ENCODE peak calls at places on chromosomes 7 and 10, in seven cellular contexts. One of them, this sample, is unnamed.

GRCh38 chr7:155831807-155832524 is 19.7 kb upstream of the SHH start:
- DNase-seq in NCI-H1092: no peak
- DNase-seq in T-cell: no peak
- DNase-seq in activated naive CD8-positive, alpha-beta T cell treated with anti-CD3 and anti-CD28 coated beads, Interleukin-2, amount 50 U/mL, for 24 hours: no peak
- DNase-seq in progenitor cell of endocrine pancreas: no peak
- DNase-seq in pancreas: no peak
- DNase-seq in activated CD8-positive, alpha-beta T cell treated with anti-CD3 and anti-CD28 coated beads, Interleukin-2, amount 10 ng/mL, durations not matched to agents 7 days and 5 days: no peak
- DNase-seq in this sample: no peak

GRCh38 chr10:109126541-109126940 is 796.8 kb downstream of the XPNPEP1 start:
- DNase-seq in NCI-H1092: no peak
- DNase-seq in T-cell: no peak
- DNase-seq in activated naive CD8-positive, alpha-beta T cell treated with anti-CD3 and anti-CD28 coated beads, Interleukin-2, amount 50 U/mL, for 24 hours: no peak
- DNase-seq in progenitor cell of endocrine pancreas: no peak
- DNase-seq in pancreas: no peak
- DNase-seq in activated CD8-positive, alpha-beta T cell treated with anti-CD3 and anti-CD28 coated beads, Interleukin-2, amount 10 ng/mL, durations not matched to agents 7 days and 5 days: no peak
- DNase-seq in this sample: no peak

GRCh38 chr10:101388671-101389276 is 34.8 kb downstream of the BTRC start:
- DNase-seq in NCI-H1092: no peak
- DNase-seq in T-cell: no peak
- DNase-seq in activated naive CD8-positive, alpha-beta T cell treated with anti-CD3 and anti-CD28 coated beads, Interleukin-2, amount 50 U/mL, for 24 hours: no peak
- DNase-seq in progenitor cell of endocrine pancreas: no peak
- DNase-seq in pancreas: no peak
- DNase-seq in activated CD8-positive, alpha-beta T cell treated with anti-CD3 and anti-CD28 coated beads, Interleukin-2, amount 10 ng/mL, durations not matched to agents 7 days and 5 days: no peak
- DNase-seq in this sample: no peak

GRCh38 chr10:80405636-80406035 is 2.7 kb upstream of the PRXL2A start:
- DNase-seq in NCI-H1092: no peak
- DNase-seq in T-cell: no peak
- DNase-seq in activated naive CD8-positive, alpha-beta T cell treated with anti-CD3 and anti-CD28 coated beads, Interleukin-2, amount 50 U/mL, for 24 hours: no peak
- DNase-seq in progenitor cell of endocrine pancreas: no peak
- DNase-seq in pancreas: no peak
- DNase-seq in activated CD8-positive, alpha-beta T cell treated with anti-CD3 and anti-CD28 coated beads, Interleukin-2, amount 10 ng/mL, durations not matched to agents 7 days and 5 days: no peak
- DNase-seq in this sample: no peak

GRCh38 chr10:130802301-130802700 is 509.2 kb downstream of the TCERG1L start:
- DNase-seq in NCI-H1092: no peak
- DNase-seq in T-cell: no peak
- DNase-seq in activated naive CD8-positive, alpha-beta T cell treated with anti-CD3 and anti-CD28 coated beads, Interleukin-2, amount 50 U/mL, for 24 hours: no peak
- DNase-seq in progenitor cell of endocrine pancreas: no peak
- DNase-seq in pancreas: no peak
- DNase-seq in activated CD8-positive, alpha-beta T cell treated with anti-CD3 and anti-CD28 coated beads, Interleukin-2, amount 10 ng/mL, durations not matched to agents 7 days and 5 days: no peak
- DNase-seq in this sample: no peak

GRCh38 chr10:79247373-79248137 is 99.7 kb upstream of the PPIF start:
- DNase-seq in NCI-H1092: no peak
- DNase-seq in T-cell: no peak
- DNase-seq in activated naive CD8-positive, alpha-beta T cell treated with anti-CD3 and anti-CD28 coated beads, Interleukin-2, amount 50 U/mL, for 24 hours: peak; percentile 40
- DNase-seq in progenitor cell of endocrine pancreas: no peak
- DNase-seq in pancreas: no peak
- DNase-seq in activated CD8-positive, alpha-beta T cell treated with anti-CD3 and anti-CD28 coated beads, Interleukin-2, amount 10 ng/mL, durations not matched to agents 7 days and 5 days: no peak
- DNase-seq in this sample: peak; percentile 64

GRCh38 chr10:91798736-91799579 is 732 bp downstream of the TNKS2 start:
- DNase-seq in NCI-H1092: no peak
- DNase-seq in T-cell: peak; percentile 51
- DNase-seq in activated naive CD8-positive, alpha-beta T cell treated with anti-CD3 and anti-CD28 coated beads, Interleukin-2, amount 50 U/mL, for 24 hours: peak; percentile 45
- DNase-seq in progenitor cell of endocrine pancreas: peak; percentile 15
- DNase-seq in pancreas: peak; percentile 83
- DNase-seq in activated CD8-positive, alpha-beta T cell treated with anti-CD3 and anti-CD28 coated beads, Interleukin-2, amount 10 ng/mL, durations not matched to agents 7 days and 5 days: peak; percentile 70
- DNase-seq in this sample: peak; percentile 24

GRCh38 chr10:45553613-45554012 is 119.0 kb downstream of the ZFAND4 start:
- DNase-seq in NCI-H1092: no peak
- DNase-seq in T-cell: no peak
- DNase-seq in activated naive CD8-positive, alpha-beta T cell treated with anti-CD3 and anti-CD28 coated beads, Interleukin-2, amount 50 U/mL, for 24 hours: no peak
- DNase-seq in progenitor cell of endocrine pancreas: no peak
- DNase-seq in pancreas: no peak
- DNase-seq in activated CD8-positive, alpha-beta T cell treated with anti-CD3 and anti-CD28 coated beads, Interleukin-2, amount 10 ng/mL, durations not matched to agents 7 days and 5 days: no peak
- DNase-seq in this sample: no peak

GRCh38 chr7:152054377-152055230 is 29.1 kb downstream of the GALNT11 start:
- DNase-seq in NCI-H1092: no peak
- DNase-seq in T-cell: no peak
- DNase-seq in activated naive CD8-positive, alpha-beta T cell treated with anti-CD3 and anti-CD28 coated beads, Interleukin-2, amount 50 U/mL, for 24 hours: no peak
- DNase-seq in progenitor cell of endocrine pancreas: no peak
- DNase-seq in pancreas: no peak
- DNase-seq in activated CD8-positive, alpha-beta T cell treated with anti-CD3 and anti-CD28 coated beads, Interleukin-2, amount 10 ng/mL, durations not matched to agents 7 days and 5 days: no peak
- DNase-seq in this sample: no peak

GRCh38 chr10:58856508-58857240 is 319.8 kb upstream of the PHYHIPL start:
- DNase-seq in NCI-H1092: no peak
- DNase-seq in T-cell: no peak
- DNase-seq in activated naive CD8-positive, alpha-beta T cell treated with anti-CD3 and anti-CD28 coated beads, Interleukin-2, amount 50 U/mL, for 24 hours: no peak
- DNase-seq in progenitor cell of endocrine pancreas: no peak
- DNase-seq in pancreas: no peak
- DNase-seq in activated CD8-positive, alpha-beta T cell treated with anti-CD3 and anti-CD28 coated beads, Interleukin-2, amount 10 ng/mL, durations not matched to agents 7 days and 5 days: no peak
- DNase-seq in this sample: no peak

GRCh38 chr10:33209777-33210176 is 124.7 kb downstream of the NRP1 start:
- DNase-seq in NCI-H1092: no peak
- DNase-seq in T-cell: no peak
- DNase-seq in activated naive CD8-positive, alpha-beta T cell treated with anti-CD3 and anti-CD28 coated beads, Interleukin-2, amount 50 U/mL, for 24 hours: no peak
- DNase-seq in progenitor cell of endocrine pancreas: no peak
- DNase-seq in pancreas: no peak
- DNase-seq in activated CD8-positive, alpha-beta T cell treated with anti-CD3 and anti-CD28 coated beads, Interleukin-2, amount 10 ng/mL, durations not matched to agents 7 days and 5 days: no peak
- DNase-seq in this sample: no peak

GRCh38 chr7:860149-860548 is 16.2 kb upstream of the GET4 start:
- DNase-seq in NCI-H1092: no peak
- DNase-seq in T-cell: no peak
- DNase-seq in activated naive CD8-positive, alpha-beta T cell treated with anti-CD3 and anti-CD28 coated beads, Interleukin-2, amount 50 U/mL, for 24 hours: no peak
- DNase-seq in progenitor cell of endocrine pancreas: no peak
- DNase-seq in pancreas: peak; percentile 27
- DNase-seq in activated CD8-positive, alpha-beta T cell treated with anti-CD3 and anti-CD28 coated beads, Interleukin-2, amount 10 ng/mL, durations not matched to agents 7 days and 5 days: no peak
- DNase-seq in this sample: no peak

GRCh38 chr10:89235073-89235798 is 16.3 kb downstream of the LIPA start:
- DNase-seq in NCI-H1092: no peak
- DNase-seq in T-cell: no peak
- DNase-seq in activated naive CD8-positive, alpha-beta T cell treated with anti-CD3 and anti-CD28 coated beads, Interleukin-2, amount 50 U/mL, for 24 hours: no peak
- DNase-seq in progenitor cell of endocrine pancreas: no peak
- DNase-seq in pancreas: no peak
- DNase-seq in activated CD8-positive, alpha-beta T cell treated with anti-CD3 and anti-CD28 coated beads, Interleukin-2, amount 10 ng/mL, durations not matched to agents 7 days and 5 days: no peak
- DNase-seq in this sample: no peak

GRCh38 chr7:140239653-140239935 is 62.8 kb upstream of the KDM7A start:
- DNase-seq in NCI-H1092: no peak
- DNase-seq in T-cell: no peak
- DNase-seq in activated naive CD8-positive, alpha-beta T cell treated with anti-CD3 and anti-CD28 coated beads, Interleukin-2, amount 50 U/mL, for 24 hours: no peak
- DNase-seq in progenitor cell of endocrine pancreas: no peak
- DNase-seq in pancreas: no peak
- DNase-seq in activated CD8-positive, alpha-beta T cell treated with anti-CD3 and anti-CD28 coated beads, Interleukin-2, amount 10 ng/mL, durations not matched to agents 7 days and 5 days: no peak
- DNase-seq in this sample: no peak

GRCh38 chr7:136883046-136883445 is 14.6 kb downstream of the CHRM2 start:
- DNase-seq in NCI-H1092: no peak
- DNase-seq in T-cell: no peak
- DNase-seq in activated naive CD8-positive, alpha-beta T cell treated with anti-CD3 and anti-CD28 coated beads, Interleukin-2, amount 50 U/mL, for 24 hours: no peak
- DNase-seq in progenitor cell of endocrine pancreas: no peak
- DNase-seq in pancreas: no peak
- DNase-seq in activated CD8-positive, alpha-beta T cell treated with anti-CD3 and anti-CD28 coated beads, Interleukin-2, amount 10 ng/mL, durations not matched to agents 7 days and 5 days: no peak
- DNase-seq in this sample: no peak

GRCh38 chr10:59876695-59877094 is 29.7 kb downstream of the CCDC6 start:
- DNase-seq in NCI-H1092: no peak
- DNase-seq in T-cell: no peak
- DNase-seq in activated naive CD8-positive, alpha-beta T cell treated with anti-CD3 and anti-CD28 coated beads, Interleukin-2, amount 50 U/mL, for 24 hours: no peak
- DNase-seq in progenitor cell of endocrine pancreas: no peak
- DNase-seq in pancreas: no peak
- DNase-seq in activated CD8-positive, alpha-beta T cell treated with anti-CD3 and anti-CD28 coated beads, Interleukin-2, amount 10 ng/mL, durations not matched to agents 7 days and 5 days: no peak
- DNase-seq in this sample: no peak

GRCh38 chr10:105973252-105973877 is 1191.1 kb downstream of the SORCS1 start:
- DNase-seq in NCI-H1092: no peak
- DNase-seq in T-cell: no peak
- DNase-seq in activated naive CD8-positive, alpha-beta T cell treated with anti-CD3 and anti-CD28 coated beads, Interleukin-2, amount 50 U/mL, for 24 hours: no peak
- DNase-seq in progenitor cell of endocrine pancreas: no peak
- DNase-seq in pancreas: no peak
- DNase-seq in activated CD8-positive, alpha-beta T cell treated with anti-CD3 and anti-CD28 coated beads, Interleukin-2, amount 10 ng/mL, durations not matched to agents 7 days and 5 days: no peak
- DNase-seq in this sample: no peak

GRCh38 chr7:106218546-106218945 is 66.2 kb downstream of the NAMPT start:
- DNase-seq in NCI-H1092: no peak
- DNase-seq in T-cell: no peak
- DNase-seq in activated naive CD8-positive, alpha-beta T cell treated with anti-CD3 and anti-CD28 coated beads, Interleukin-2, amount 50 U/mL, for 24 hours: no peak
- DNase-seq in progenitor cell of endocrine pancreas: no peak
- DNase-seq in pancreas: no peak
- DNase-seq in activated CD8-positive, alpha-beta T cell treated with anti-CD3 and anti-CD28 coated beads, Interleukin-2, amount 10 ng/mL, durations not matched to agents 7 days and 5 days: no peak
- DNase-seq in this sample: no peak

GRCh38 chr7:91344911-91345310 is 80.7 kb downstream of the FZD1 start:
- DNase-seq in NCI-H1092: no peak
- DNase-seq in T-cell: no peak
- DNase-seq in activated naive CD8-positive, alpha-beta T cell treated with anti-CD3 and anti-CD28 coated beads, Interleukin-2, amount 50 U/mL, for 24 hours: no peak
- DNase-seq in progenitor cell of endocrine pancreas: no peak
- DNase-seq in pancreas: no peak
- DNase-seq in activated CD8-positive, alpha-beta T cell treated with anti-CD3 and anti-CD28 coated beads, Interleukin-2, amount 10 ng/mL, durations not matched to agents 7 days and 5 days: no peak
- DNase-seq in this sample: no peak

GRCh38 chr7:84195295-84196006 is 862 bp upstream of the SEMA3A start:
- DNase-seq in NCI-H1092: no peak
- DNase-seq in T-cell: no peak
- DNase-seq in activated naive CD8-positive, alpha-beta T cell treated with anti-CD3 and anti-CD28 coated beads, Interleukin-2, amount 50 U/mL, for 24 hours: no peak
- DNase-seq in progenitor cell of endocrine pancreas: no peak
- DNase-seq in pancreas: no peak
- DNase-seq in activated CD8-positive, alpha-beta T cell treated with anti-CD3 and anti-CD28 coated beads, Interleukin-2, amount 10 ng/mL, durations not matched to agents 7 days and 5 days: no peak
- DNase-seq in this sample: no peak

GRCh38 chr10:80158126-80158525 is 25.6 kb downstream of the PLAC9 start:
- DNase-seq in NCI-H1092: no peak
- DNase-seq in T-cell: no peak
- DNase-seq in activated naive CD8-positive, alpha-beta T cell treated with anti-CD3 and anti-CD28 coated beads, Interleukin-2, amount 50 U/mL, for 24 hours: no peak
- DNase-seq in progenitor cell of endocrine pancreas: no peak
- DNase-seq in pancreas: no peak
- DNase-seq in activated CD8-positive, alpha-beta T cell treated with anti-CD3 and anti-CD28 coated beads, Interleukin-2, amount 10 ng/mL, durations not matched to agents 7 days and 5 days: no peak
- DNase-seq in this sample: no peak

GRCh38 chr7:142478479-142479220 is 220.8 kb upstream of the PRSS58 start:
- DNase-seq in NCI-H1092: no peak
- DNase-seq in T-cell: no peak
- DNase-seq in activated naive CD8-positive, alpha-beta T cell treated with anti-CD3 and anti-CD28 coated beads, Interleukin-2, amount 50 U/mL, for 24 hours: peak; percentile 36
- DNase-seq in progenitor cell of endocrine pancreas: no peak
- DNase-seq in pancreas: no peak
- DNase-seq in activated CD8-positive, alpha-beta T cell treated with anti-CD3 and anti-CD28 coated beads, Interleukin-2, amount 10 ng/mL, durations not matched to agents 7 days and 5 days: peak; percentile 53
- DNase-seq in this sample: no peak

This sample was measured in stimulated activated naive B cell treated with anti-CD40 and anti-IgM and Interleukin-4, amounts not matched to agents 10 μg/mL and 1 μg/mL and 100 μg/mL, for 72 hours.